ENCODE peak calls at places on chromosomes 5 and 9, in ten cellular contexts. K is left lung, Z is psoas muscle, B is stomach, W is fibroblast of the aortic adventitia, R is lung, V is cardiac muscle cell, I is A673, D is ovary, M is natural killer cell. J is an unnamed sample.

GRCh38 chr5:125232779-125233230 is 486.4 kb upstream of the ZNF608 start:
- DNase-seq in B (no peak), R (no peak), W (peak; percentile 99), V (no peak), I (peak; percentile 40), K (no peak), M (no peak), D (no peak), Z (no peak), J (no peak)

GRCh38 chr5:132322266-132322665 is 28.1 kb downstream of the SLC22A4 start:
- DNase-seq in I (no peak), D (no peak), V (no peak), W (no peak), Z (no peak), R (no peak), B (no peak), K (no peak), M (no peak), J (no peak)

GRCh38 chr5:138981606-138982005 is 106.5 kb upstream of the LRRTM2 start:
- DNase-seq in B (no peak), Z (no peak), W (peak; percentile 51), V (no peak), I (no peak), K (no peak), R (no peak), M (no peak), D (no peak), J (no peak)

GRCh38 chr5:169527863-169528262 is 55.7 kb upstream of the SPDL1 start:
- DNase-seq in Z (no peak), B (no peak), V (no peak), R (no peak), M (no peak), K (no peak), I (no peak), D (no peak), W (peak; percentile 83), J (no peak)

GRCh38 chr9:120710110-120710981 is 3.9 kb downstream of the MEGF9 start:
- DNase-seq in W (peak; percentile 80), D (no peak), B (no peak), M (peak; percentile 27), V (no peak), R (no peak), K (no peak), I (peak; percentile 86), Z (no peak), J (no peak)

GRCh38 chr5:137415231-137415681 is 83.9 kb downstream of the SPOCK1 start:
- DNase-seq in V (no peak), M (no peak), D (no peak), W (peak; percentile 88), B (no peak), Z (no peak), R (no peak), I (no peak), K (no peak), J (no peak)

GRCh38 chr5:1437452-1437851 is 7.8 kb downstream of the SLC6A3 start:
- DNase-seq in W (peak; percentile 35), B (peak; percentile 27), Z (no peak), D (no peak), R (no peak), K (no peak), I (no peak), V (no peak), M (no peak), J (no peak)

GRCh38 chr5:171420429-171421231 is 1.2 kb downstream of the FGF18 start:
- DNase-seq in I (peak; percentile 54), M (no peak), K (no peak), R (peak; percentile 85), W (peak; percentile 95), D (peak; percentile 86), V (peak; percentile 81), B (peak; percentile 73), Z (peak; percentile 90), J (no peak)

GRCh38 chr5:179679014-179679674 is 1.7 kb downstream of the CBY3 start:
- DNase-seq in W (peak; percentile 39), R (peak; percentile 79), V (no peak), M (peak; percentile 70), K (peak; percentile 91), Z (peak; percentile 81), B (peak; percentile 80), I (peak; percentile 66), D (peak; percentile 89), J (peak; percentile 27)

GRCh38 chr9:121059998-121060636 is 10.0 kb upstream of the C5 start:
- DNase-seq in Z (no peak), I (peak; percentile 86), W (peak; percentile 84), R (peak; percentile 40), D (no peak), V (peak; percentile 84), B (no peak), K (no peak), M (no peak), J (peak; percentile 17)

GRCh38 chr9:129889461-129889935 is 54.2 kb downstream of the USP20 start:
- DNase-seq in Z (no peak), R (no peak), W (no peak), K (no peak), I (no peak), D (no peak), B (no peak), M (no peak), V (no peak), J (no peak)

GRCh38 chr9:21317956-21318923 is 13.1 kb upstream of the IFNA5 start:
- DNase-seq in I (peak; percentile 33), W (peak; percentile 65), D (peak; percentile 35), M (no peak), Z (no peak), B (peak; percentile 45), V (peak; percentile 66), K (no peak), R (no peak), J (no peak)

GRCh38 chr9:136656795-136657611 is 5.7 kb upstream of the EGFL7 start:
- DNase-seq in V (no peak), M (no peak), W (no peak), K (no peak), I (no peak), R (no peak), D (no peak), Z (peak; percentile 18), B (no peak), J (no peak)

GRCh38 chr5:143064207-143064606 is 294.0 kb downstream of the ARHGAP26 start:
- DNase-seq in R (no peak), B (no peak), V (no peak), W (peak; percentile 85), I (peak; percentile 83), M (no peak), Z (no peak), D (no peak), K (no peak), J (no peak)

GRCh38 chr9:130934702-130935659 is 4.1 kb downstream of the FIBCD1 start:
- DNase-seq in D (no peak), Z (no peak), I (no peak), W (no peak), M (no peak), B (no peak), R (no peak), V (no peak), K (peak; percentile 42), J (no peak)

GRCh38 chr9:130932220-130933069 is 6.6 kb downstream of the FIBCD1 start:
- DNase-seq in I (no peak), B (no peak), M (no peak), R (peak; percentile 35), W (no peak), K (peak; percentile 79), Z (no peak), D (no peak), V (peak; percentile 70), J (no peak)

GRCh38 chr9:130931508-130932150 is 7.4 kb downstream of the FIBCD1 start:
- DNase-seq in M (no peak), R (no peak), Z (no peak), I (no peak), W (no peak), V (no peak), B (no peak), K (no peak), D (no peak), J (no peak)

GRCh38 chr9:130934246-130934645 is 4.8 kb downstream of the FIBCD1 start:
- DNase-seq in W (no peak), K (peak; percentile 71), I (no peak), R (no peak), M (no peak), D (no peak), B (no peak), V (no peak), Z (no peak), J (no peak)

GRCh38 chr9:130933114-130934046 is 5.7 kb downstream of the FIBCD1 start:
- DNase-seq in B (no peak), M (no peak), Z (no peak), K (peak; percentile 63), D (no peak), I (no peak), R (no peak), V (no peak), W (peak; percentile 71), J (no peak)
- TF ChIP-seq CTCF in B (no peak), M (no peak), Z (no peak), K (no peak), D (no peak), I (no peak), R (no peak), V (no peak), W (no peak), J (no peak)

GRCh38 chr9:88075966-88076285 is 62.3 kb downstream of the SPATA31C2 start:
- DNase-seq in B (no peak), M (no peak), Z (no peak), K (no peak), D (no peak), I (no peak), W (no peak), V (no peak), R (no peak), J (no peak)
- TF ChIP-seq CTCF in B (no peak), M (no peak), Z (no peak), K (no peak), D (no peak), I (no peak), W (no peak), V (no peak), R (no peak), J (no peak)

GRCh38 chr5:77867914-77868313 is 91.8 kb upstream of the TBCA start:
- DNase-seq in Z (no peak), V (no peak), D (no peak), I (no peak), B (no peak), W (no peak), M (no peak), K (no peak), R (no peak), J (no peak)
- TF ChIP-seq CTCF in Z (no peak), V (no peak), D (no peak), I (no peak), B (no peak), W (no peak), M (no peak), K (no peak), R (no peak), J (no peak)

DNA sequence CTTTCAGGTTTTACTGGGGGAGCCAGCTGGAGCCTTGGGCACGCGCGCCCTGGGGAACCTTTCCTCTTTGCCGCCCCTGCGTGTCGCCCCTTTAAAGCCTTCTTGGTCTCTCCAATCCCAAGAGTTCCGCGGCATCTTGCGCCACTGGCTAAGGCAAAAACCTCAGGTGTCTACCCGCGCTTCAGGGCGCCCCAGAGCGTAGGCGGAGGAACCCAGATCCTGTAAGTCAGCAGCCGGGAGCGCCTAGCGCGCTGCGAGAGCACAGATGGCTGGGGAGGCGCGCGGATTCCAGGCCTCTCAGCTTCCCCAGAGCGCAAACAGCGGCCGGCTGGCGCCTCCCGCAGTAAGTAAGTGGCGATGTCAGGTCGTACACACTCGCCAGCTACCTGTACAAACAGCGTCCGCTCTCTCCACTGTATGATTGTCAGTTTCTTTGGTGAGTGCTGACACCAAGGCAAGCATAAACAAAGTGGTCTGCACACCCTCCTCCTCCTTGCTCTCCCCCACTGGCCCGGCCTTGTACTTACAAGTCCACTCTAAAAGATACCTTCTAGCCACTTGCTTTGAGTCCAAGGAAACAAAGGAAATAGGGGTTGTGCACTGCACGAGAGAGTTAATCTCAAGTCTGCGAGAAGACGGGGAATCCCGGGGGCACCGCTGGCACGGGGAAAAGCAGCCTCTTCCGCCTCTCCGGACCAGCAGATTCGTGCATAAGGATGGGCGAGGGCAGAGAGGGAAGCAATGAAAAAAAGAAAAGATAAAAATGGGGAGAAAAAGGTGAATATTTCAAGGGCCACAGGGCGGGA is 2.9 kb downstream of the HTR1A start:
- DNase-seq in W (no peak), Z (no peak), V (peak; percentile 90), K (peak; percentile 76), M (no peak), R (no peak), I (peak; percentile 15), D (peak; percentile 80), B (no peak), J (peak; percentile 70)
- TF ChIP-seq CTCF in W (no peak), Z (no peak), V (peak; percentile 3), K (no peak), M (no peak), R (no peak), I (no peak), D (peak; percentile 33), B (no peak), J (peak; percentile 84)